ENCODE peak calls at places on chromosomes 1 and 21, in five cellular contexts. O is stomach, V is uterus, F is breast epithelium, K is thyroid gland. D is an unnamed sample.

GRCh38 chr1:17606826-17607440 is 67.4 kb downstream of the ARHGEF10L start:
- DNase-seq in K (peak), V (peak), O (peak), F (peak), D (peak)

GRCh38 chr1:30023300-30024022 is 699.9 kb downstream of the MATN1 start:
- DNase-seq in F (no peak), K (no peak), O (no peak), V (no peak), D (no peak)

GRCh38 chr1:186903374-186904129 is 74.8 kb downstream of the PLA2G4A start:
- DNase-seq in O (no peak), K (no peak), V (no peak), F (no peak), D (no peak)

GRCh38 chr21:35149698-35150097 is 100.6 kb upstream of the RUNX1 start:
- DNase-seq in V (no peak), K (no peak), F (no peak), O (no peak), D (no peak)

GRCh38 chr1:245464290-245464689 is 309.5 kb downstream of the KIF26B start:
- DNase-seq in V (no peak), K (no peak), F (no peak), O (no peak), D (no peak)

GRCh38 chr1:188314557-188315137 is 1485.9 kb downstream of the PLA2G4A start:
- DNase-seq in F (no peak), K (no peak), O (no peak), V (no peak), D (no peak)

GRCh38 chr1:244435562-244436205 is 16.0 kb downstream of the ADSS2 start:
- DNase-seq in K (no peak), O (no peak), F (no peak), V (no peak), D (no peak)

GRCh38 chr1:203520315-203520714 is 26.4 kb downstream of the OPTC start:
- DNase-seq in F (no peak), V (no peak), K (no peak), O (no peak), D (no peak)

GRCh38 chr1:155169541-155169940 is 3.6 kb downstream of the KRTCAP2 start:
- DNase-seq in O (no peak), K (no peak), V (no peak), F (no peak), D (no peak)

GRCh38 chr1:159921700-159922498 is 3.4 kb downstream of the TAGLN2 start:
- DNase-seq in F (no peak), V (no peak), K (no peak), O (no peak), D (no peak)

GRCh38 chr1:78004719-78005346 is at the start of gene DNAJB4:
- DNase-seq in V (peak), K (peak), O (peak), F (peak), D (peak)

GRCh38 chr1:201311356-201312011 is 28.2 kb downstream of the PKP1 start:
- DNase-seq in V (no peak), O (no peak), K (no peak), F (peak), D (no peak)

GRCh38 chr1:151047925-151048644 is 534 bp downstream of the C1orf56 start:
- DNase-seq in V (peak), O (peak), K (peak), F (peak), D (peak)

GRCh38 chr1:147243228-147243685 is 773 bp downstream of the CHD1L start:
- DNase-seq in F (no peak), V (peak), K (peak), O (no peak), D (peak)

GRCh38 chr1:233613252-233614172 is at the start of gene KCNK1:
- DNase-seq in K (peak), F (peak), O (peak), V (peak), D (peak)

GRCh38 chr1:243230914-243231313 is 24.2 kb downstream of the CEP170 start:
- DNase-seq in F (no peak), O (no peak), V (no peak), K (no peak), D (no peak)

GRCh38 chr1:53715478-53715877 is 23.5 kb downstream of the GLIS1 start:
- DNase-seq in F (no peak), K (peak), V (no peak), O (no peak), D (no peak)

DNA sequence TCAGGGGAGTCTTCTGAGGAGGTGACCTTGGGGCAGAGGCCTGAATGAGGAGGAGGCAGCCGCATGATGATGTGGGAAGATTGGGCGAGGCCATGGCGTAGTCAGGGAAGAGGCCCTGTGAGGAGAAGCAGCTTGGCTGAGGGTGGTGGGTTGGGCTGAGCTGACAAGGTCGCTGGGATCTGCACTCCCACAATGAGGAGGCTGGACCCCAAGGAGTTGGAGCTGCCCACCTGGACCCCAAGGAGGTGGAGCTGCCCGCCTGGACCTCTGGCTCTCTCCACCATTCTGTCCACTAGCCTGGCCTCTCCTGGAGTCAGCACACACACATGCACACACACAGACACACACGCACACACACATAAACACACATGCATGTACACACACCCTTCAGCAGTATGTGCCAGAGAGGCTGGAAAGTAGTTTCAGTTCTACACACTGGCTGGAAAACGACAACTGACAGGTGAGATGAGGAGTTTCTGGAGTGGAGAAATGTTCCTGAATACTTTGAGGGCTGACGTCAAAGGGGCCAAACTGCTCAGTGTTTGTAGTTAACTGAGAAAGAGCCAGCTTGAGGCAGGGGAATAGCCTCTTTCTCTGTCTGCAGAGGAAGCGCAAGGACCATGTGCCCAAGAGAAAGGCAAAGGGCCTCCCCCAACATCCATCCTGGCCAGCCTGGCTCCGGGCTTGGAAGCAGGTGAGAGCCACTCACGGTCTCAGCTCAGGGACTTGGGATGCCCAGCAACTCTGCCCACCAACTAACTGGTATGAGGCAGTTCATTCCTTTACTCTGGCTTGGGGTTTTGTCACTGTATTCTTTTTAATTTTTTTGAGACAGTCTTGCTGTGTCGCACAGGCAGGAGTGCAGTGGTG is 7.1 kb downstream of the SMPDL3B start:
- DNase-seq in K (no peak), V (no peak), O (no peak), F (no peak), D (no peak)
- TF ChIP-seq POLR2A in K (no peak), V (no peak), O (no peak), F (no peak), D (no peak)

GRCh38 chr1:156432109-156433018 is 63.4 kb downstream of the RHBG start:
- DNase-seq in K (no peak), O (no peak), F (no peak), V (no peak), D (no peak)

GRCh38 chr1:156429308-156430060 is 60.5 kb downstream of the RHBG start:
- DNase-seq in F (no peak), K (no peak), V (no peak), O (no peak), D (no peak)

GRCh38 chr1:156431366-156432108 is 62.5 kb downstream of the RHBG start:
- DNase-seq in V (no peak), O (no peak), K (no peak), F (no peak), D (no peak)

GRCh38 chr1:156430305-156430704 is 61.3 kb downstream of the RHBG start:
- DNase-seq in O (no peak), F (no peak), K (no peak), V (no peak), D (no peak)

GRCh38 chr1:156430809-156431208 is 61.8 kb downstream of the RHBG start:
- DNase-seq in V (no peak), O (no peak), F (no peak), K (no peak), D (no peak)
- H3K27ac ChIP-seq in V (no peak), O (no peak), F (no peak), K (no peak), D (no peak)

DNA sequence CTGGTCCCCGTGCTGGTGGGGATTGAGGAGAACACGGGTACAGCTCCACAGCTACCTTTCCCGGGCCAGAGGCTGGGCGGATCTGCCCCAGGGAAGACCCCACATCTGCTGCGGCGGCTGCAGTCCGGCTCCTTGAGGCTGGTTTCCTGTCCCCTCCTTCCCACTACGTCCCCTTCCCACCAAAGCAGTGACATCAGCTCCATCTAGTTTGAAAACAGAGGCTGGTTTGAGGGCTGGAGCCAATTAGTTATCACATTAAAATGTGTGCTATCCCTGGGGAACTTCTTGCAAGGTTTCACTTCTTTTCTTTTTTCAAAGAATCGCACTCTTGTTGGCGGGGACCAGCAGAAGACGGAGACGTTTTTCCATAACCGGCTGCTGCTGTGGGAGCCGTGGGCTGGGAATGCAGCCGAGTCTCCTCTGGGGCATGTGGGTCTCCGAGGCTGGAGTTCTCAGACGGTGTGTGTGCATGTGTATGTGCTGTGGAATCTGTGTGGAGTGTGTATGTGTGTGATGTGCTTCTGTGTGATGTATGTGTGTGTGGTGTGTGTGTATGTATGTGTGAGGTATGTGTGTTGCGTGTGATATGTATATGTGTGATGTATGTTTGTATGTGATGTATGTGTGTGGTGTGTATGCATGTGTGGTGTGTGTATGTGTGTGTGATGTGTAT is 8.9 kb upstream of the PCBP3 start:
- DNase-seq in K (no peak), F (no peak), V (no peak), O (no peak), D (no peak)
- TF ChIP-seq POLR2A in K (no peak), F (no peak), V (no peak), O (no peak), D (no peak)

DNA sequence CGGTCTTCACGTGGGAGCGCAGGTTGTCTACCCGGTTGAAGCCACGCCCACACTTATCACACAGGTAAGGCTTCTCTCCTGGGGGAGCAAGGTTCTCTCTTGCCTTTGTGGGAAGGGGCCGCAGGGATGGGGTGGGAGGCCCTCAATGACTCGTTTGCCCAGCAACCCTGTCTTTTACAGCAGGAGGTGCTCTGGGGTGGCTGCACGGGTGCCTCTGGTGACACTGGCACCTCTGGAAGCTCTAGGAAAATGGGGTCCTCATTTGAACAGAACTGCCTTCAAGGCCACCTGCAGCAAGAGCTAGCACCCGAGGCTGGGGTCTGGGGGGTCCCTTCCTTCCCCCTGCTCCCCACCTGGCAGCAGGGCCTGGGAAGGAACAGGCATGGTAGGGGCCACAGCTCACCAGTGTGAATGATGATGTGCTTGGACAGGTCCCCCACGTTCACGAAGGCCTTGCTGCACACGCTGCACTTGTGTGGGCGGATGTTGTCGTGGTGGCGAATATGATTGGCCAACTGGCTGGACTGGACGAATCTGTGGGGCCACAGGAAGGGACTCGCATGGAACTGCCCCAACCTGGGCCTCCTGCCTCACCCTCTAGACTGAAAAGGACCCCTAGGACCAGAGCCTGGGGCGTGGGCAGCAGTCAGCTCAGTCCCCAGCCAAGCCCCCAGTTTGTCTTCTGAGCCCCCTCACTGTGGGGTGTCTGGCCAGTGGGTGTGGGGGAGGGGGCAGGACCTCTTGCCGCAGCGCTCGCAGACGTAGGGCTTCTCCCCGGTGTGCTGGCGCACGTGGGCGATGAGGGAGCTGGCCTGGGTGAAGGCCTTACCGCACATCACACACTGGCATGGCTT is 33.0 kb downstream of the ZBTB17 start:
- DNase-seq in V (no peak), K (no peak), O (peak), F (no peak), D (no peak)
- H3K27ac ChIP-seq in V (no peak), K (no peak), O (no peak), F (no peak), D (no peak)

GRCh38 chr1:116878804-116879477 is 30.8 kb upstream of the PTGFRN start:
- DNase-seq in V (peak), O (no peak), F (peak), K (no peak), D (no peak)
- TF ChIP-seq POLR2A in V (no peak), O (no peak), F (no peak), K (no peak), D (no peak)

DNA sequence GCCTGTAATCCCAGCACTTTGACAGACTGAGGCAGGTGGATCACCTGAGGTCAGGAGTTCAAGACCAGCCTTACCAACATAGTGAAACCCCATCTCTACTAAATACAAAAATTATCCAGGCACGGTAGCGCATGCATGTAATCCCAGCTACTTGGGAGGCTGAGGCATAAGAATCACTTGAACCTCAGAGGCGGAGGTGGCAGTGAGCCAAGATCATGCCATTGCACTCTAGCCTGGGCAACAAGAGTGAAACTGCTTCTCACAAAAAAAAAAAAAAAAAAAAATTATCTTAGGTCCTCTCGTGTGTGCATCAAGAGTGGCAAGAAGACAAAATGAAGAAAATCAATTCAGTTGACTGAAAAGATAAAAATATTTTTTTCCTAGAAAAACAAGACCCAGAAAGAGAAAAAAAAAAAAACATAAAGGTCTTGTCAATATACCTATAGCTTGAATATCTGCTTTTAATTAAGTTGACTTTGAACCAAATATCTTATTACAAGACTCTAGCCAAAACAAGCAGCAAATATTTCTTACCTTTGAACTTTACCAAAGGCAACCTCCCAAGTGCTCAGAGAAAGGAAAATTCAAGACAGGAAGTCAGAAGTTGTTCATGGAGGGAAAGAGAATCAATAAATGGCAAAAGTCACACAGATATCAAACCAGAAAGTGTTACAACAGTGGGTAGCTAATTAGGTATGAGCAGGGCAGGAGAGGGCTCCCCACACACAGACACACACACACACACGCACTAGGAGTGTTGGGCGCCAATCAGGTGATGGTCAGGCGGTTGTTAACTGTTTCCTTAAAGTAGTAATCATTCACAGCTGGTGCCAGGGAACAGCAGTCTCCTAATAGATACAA is 29.6 kb downstream of the ITLN2 start:
- DNase-seq in O (peak), F (no peak), V (no peak), K (peak), D (no peak)
- H3K27ac ChIP-seq in O (peak), F (no peak), V (no peak), K (no peak), D (no peak)

GRCh38 chr1:1752671-1753606 is 25.3 kb downstream of the NADK start:
- DNase-seq in O (no peak), V (no peak), K (no peak), F (no peak), D (no peak)
- TF ChIP-seq POLR2A in O (no peak), V (no peak), K (no peak), F (no peak), D (no peak)

DNA sequence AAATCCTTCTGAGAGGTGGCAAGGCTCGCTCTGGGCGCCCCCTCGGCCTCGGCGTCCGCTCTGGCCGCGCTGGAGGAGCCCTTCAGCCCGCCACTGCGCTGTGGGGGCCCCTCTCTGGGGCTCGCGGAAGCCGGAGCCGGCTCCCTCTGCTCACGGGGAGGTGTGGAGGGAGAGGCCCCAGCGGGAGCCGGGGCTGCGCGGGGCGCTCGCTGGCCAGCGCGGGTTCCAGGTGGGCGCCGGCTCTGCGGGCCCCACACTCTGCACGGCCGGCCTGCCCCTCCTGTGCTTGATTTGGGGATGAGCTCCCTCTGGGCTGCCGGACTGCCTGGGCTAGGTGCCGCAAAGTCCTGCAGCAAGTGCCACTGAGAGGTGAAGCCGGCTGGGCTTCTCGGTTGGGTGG is 1260.7 kb upstream of the PRMT6 start:
- DNase-seq in V (no peak), K (no peak), O (no peak), F (no peak), D (no peak)
- H3K27ac ChIP-seq in V (no peak), K (no peak), O (no peak), F (no peak), D (no peak)

GRCh38 chr1:169326644-169327316 is 40.8 kb downstream of the NME7 start:
- DNase-seq in K (no peak), V (no peak), F (no peak), O (no peak), D (no peak)
- TF ChIP-seq POLR2A in K (no peak), V (no peak), F (no peak), O (no peak), D (no peak)

D was measured in tibial nerve.